ENCODE peak calls at places on chromosome 17, in four cellular contexts. K, M, G and F are unnamed samples.

GRCh38 chr17:64718058-64718457 is 56.0 kb upstream of the SMURF2 start:
- DNase-seq in K (no peak), M (no peak), G (no peak), F (no peak)

GRCh38 chr17:28898261-28898955 is 875 bp upstream of the FLOT2 start:
- DNase-seq in K (no peak), M (no peak), G (no peak), F (no peak)

GRCh38 chr17:7204335-7204734 is 15.3 kb downstream of the DLG4 start:
- DNase-seq in K (no peak), M (no peak), G (no peak), F (no peak)

GRCh38 chr17:16975744-16976625 is 4.1 kb upstream of the TNFRSF13B start:
- DNase-seq in K (no peak), M (peak; percentile 93), G (no peak), F (no peak)

GRCh38 chr17:3592216-3592860 is 16.9 kb downstream of the TRPV1 start:
- DNase-seq in K (no peak), M (no peak), G (no peak), F (no peak)

GRCh38 chr17:32943647-32944191 is 15.8 kb downstream of the TMEM98 start:
- DNase-seq in K (no peak), M (no peak), G (no peak), F (no peak)

GRCh38 chr17:39612935-39613465 is 5.3 kb upstream of the NEUROD2 start:
- DNase-seq in K (no peak), M (no peak), G (no peak), F (no peak)

GRCh38 chr17:41782142-41782541 is 4.4 kb downstream of the JUP start:
- DNase-seq in K (no peak), M (no peak), G (no peak), F (no peak)

GRCh38 chr17:68771867-68772515 is 170.8 kb upstream of the FAM20A start:
- DNase-seq in K (peak; percentile 58), M (no peak), G (no peak), F (no peak)

GRCh38 chr17:64457156-64457555 is 8.2 kb downstream of the MILR1 start:
- DNase-seq in K (no peak), M (no peak), G (no peak), F (no peak)

GRCh38 chr17:62760059-62760887 is 47.8 kb downstream of the MARCHF10 start:
- DNase-seq in K (no peak), M (no peak), G (no peak), F (no peak)

GRCh38 chr17:2796164-2797140 is at the start of gene RAP1GAP2:
- DNase-seq in K (no peak), M (no peak), G (no peak), F (peak; percentile 94)

GRCh38 chr17:79778504-79779087 is 648 bp downstream of the CBX2 start:
- DNase-seq in K (peak; percentile 65), M (no peak), G (no peak), F (no peak)

GRCh38 chr17:70190959-70191805 is 21.9 kb downstream of the KCNJ2 start:
- DNase-seq in K (no peak), M (no peak), G (no peak), F (no peak)

GRCh38 chr17:35088911-35089845 is 25.7 kb upstream of the RFFL start:
- DNase-seq in K (peak; percentile 91), M (no peak), G (peak; percentile 79), F (peak; percentile 76)

GRCh38 chr17:45144199-45145034 is 3.9 kb upstream of the HEXIM1 start:
- DNase-seq in K (peak; percentile 65), M (no peak), G (no peak), F (no peak)

GRCh38 chr17:50165867-50166517 is at the start of gene SGCA:
- DNase-seq in K (no peak), M (no peak), G (no peak), F (no peak)

GRCh38 chr17:67544364-67544763 is 167.3 kb downstream of the PITPNC1 start:
- DNase-seq in K (no peak), M (no peak), G (no peak), F (no peak)

GRCh38 chr17:67718325-67718941 is 697 bp downstream of the NOL11 start:
- DNase-seq in K (peak; percentile 71), M (no peak), G (peak; percentile 27), F (no peak)

GRCh38 chr17:38732376-38733314 is 2.5 kb downstream of the CISD3 start:
- DNase-seq in K (no peak), M (no peak), G (no peak), F (no peak)

GRCh38 chr17:348692-349425 is 3.7 kb downstream of the RPH3AL start:
- DNase-seq in K (no peak), M (no peak), G (no peak), F (no peak)

GRCh38 chr17:28227278-28228108 is 91.5 kb upstream of the TMEM97 start:
- DNase-seq in K (no peak), M (no peak), G (peak; percentile 44), F (no peak)

GRCh38 chr17:78318407-78318806 is 41.5 kb downstream of the SOCS3 start:
- DNase-seq in K (no peak), M (no peak), G (no peak), F (no peak)

GRCh38 chr17:34305606-34306005 is 13.6 kb upstream of the CCL8 start:
- DNase-seq in K (no peak), M (no peak), G (no peak), F (no peak)

GRCh38 chr17:45429338-45430005 is 3.2 kb downstream of the ARHGAP27 start:
- DNase-seq in K (no peak), M (no peak), G (no peak), F (no peak)

GRCh38 chr17:79801156-79802038 is 4.5 kb upstream of the CBX8 start:
- DNase-seq in K (no peak), M (no peak), G (no peak), F (no peak)

GRCh38 chr17:32529604-32530003 is 42.8 kb downstream of the CDK5R1 start:
- DNase-seq in K (no peak), M (no peak), G (no peak), F (no peak)

GRCh38 chr17:6587310-6587709 is 31.0 kb upstream of the PITPNM3 start:
- DNase-seq in K (no peak), M (no peak), G (no peak), F (no peak)

GRCh38 chr17:60153606-60154355 is 4.0 kb downstream of the CA4 start:
- DNase-seq in K (no peak), M (no peak), G (no peak), F (no peak)

GRCh38 chr17:76920364-76921139 is 52.3 kb downstream of the MGAT5B start:
- DNase-seq in K (no peak), M (no peak), G (no peak), F (no peak)
- TF ChIP-seq SPI1 in K (no peak), M (no peak), G (no peak), F (no peak)

GRCh38 chr17:81412490-81413093 is 17.3 kb downstream of the BAHCC1 start:
- DNase-seq in K (peak; percentile 86), M (no peak), G (peak; percentile 78), F (no peak)
- TF ChIP-seq SPI1 in K (peak; percentile 90), M (peak; percentile 59), G (peak; percentile 65), F (no peak)

GRCh38 chr17:75739801-75740200 is 18.5 kb downstream of the ITGB4 start:
- DNase-seq in K (no peak), M (no peak), G (no peak), F (no peak)
- TF ChIP-seq SPI1 in K (no peak), M (no peak), G (no peak), F (no peak)

DNA sequence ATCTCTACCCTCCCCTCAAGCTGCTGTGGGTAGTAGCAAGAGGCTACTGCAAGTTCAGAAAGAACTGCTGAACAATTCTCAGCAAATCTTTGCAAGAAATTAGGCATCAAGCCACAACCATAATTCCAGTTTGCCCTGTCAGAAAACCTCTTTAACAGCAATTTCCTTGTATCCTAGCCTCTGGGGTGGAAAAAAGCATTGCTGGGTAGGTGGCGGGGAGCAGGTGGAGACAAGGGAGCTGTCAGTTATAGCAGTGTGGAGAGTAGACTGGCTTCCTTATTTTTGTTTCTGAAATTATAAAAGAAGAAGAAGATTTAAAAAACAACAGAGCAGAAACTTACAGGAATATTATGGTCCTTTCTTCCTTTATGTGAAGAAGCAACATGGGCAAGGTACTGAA is 53.6 kb downstream of the MYH10 start:
- DNase-seq in K (no peak), M (no peak), G (no peak), F (no peak)
- TF ChIP-seq SPI1 in K (no peak), M (no peak), G (no peak), F (no peak)

GRCh38 chr17:76714822-76715461 is 4.2 kb upstream of the MXRA7 start:
- DNase-seq in K (peak; percentile 79), M (no peak), G (no peak), F (no peak)
- TF ChIP-seq SPI1 in K (no peak), M (no peak), G (no peak), F (no peak)

GRCh38 chr17:80899402-80900268 is 92.0 kb upstream of the CHMP6 start:
- DNase-seq in K (peak; percentile 74), M (no peak), G (peak; percentile 75), F (peak; percentile 54)
- TF ChIP-seq SPI1 in K (no peak), M (no peak), G (no peak), F (no peak)

DNA sequence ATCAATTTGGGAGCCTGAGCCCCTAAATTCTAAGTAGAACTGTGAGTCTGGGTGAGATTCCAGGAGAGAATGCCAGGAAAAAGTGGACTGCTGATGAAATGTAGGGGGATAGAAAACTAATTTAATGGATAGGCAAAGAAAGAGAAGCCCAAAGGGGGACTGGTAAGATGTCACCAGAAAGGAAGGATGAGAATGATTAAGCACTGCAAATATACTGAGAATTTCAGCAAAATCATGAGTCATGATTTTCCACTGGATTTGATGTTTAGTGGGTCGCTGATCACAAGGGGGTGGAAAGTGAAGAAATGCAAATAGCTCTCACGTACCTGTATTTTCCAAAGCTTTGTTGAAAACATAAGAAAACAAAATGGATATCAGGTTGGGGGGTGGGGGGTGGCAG is 201.8 kb downstream of the SLC39A11 start:
- DNase-seq in K (peak; percentile 44), M (no peak), G (no peak), F (no peak)
- TF ChIP-seq SPI1 in K (no peak), M (no peak), G (no peak), F (no peak)

GRCh38 chr17:5473906-5474305 is 5.1 kb upstream of the DHX33 start:
- DNase-seq in K (no peak), M (no peak), G (no peak), F (no peak)
- TF ChIP-seq SPI1 in K (no peak), M (no peak), G (no peak), F (no peak)

GRCh38 chr17:48715496-48716399 is 6.6 kb downstream of the PRAC1 start:
- DNase-seq in K (no peak), M (no peak), G (no peak), F (no peak)
- TF ChIP-seq SPI1 in K (no peak), M (no peak), G (no peak), F (no peak)